ENCODE peak calls at places on chromosome 17, in nine cellular contexts. B is GM19239; F is germinal center; G is NCI-H2171; T is GM04503; I is left ventricle myocardium inferior; E is HCEC 1CT; K is sigmoid colon; Q is stimulated activated CD4-positive, alpha-beta T cell treated with anti-CD3 and anti-CD28 coated beads, Interleukin-1b, Interleukin-23, amount 100 ng/mL, for 4 hours. A is an unnamed sample.
A peak's percentile ranks its signal among the peaks of the same experiment; 100 is the strongest.

GRCh38 chr17:48241770-48242497 is 134.4 kb downstream of the SNX11 start:
- DNase-seq in B (no peak), F (no peak), G (no peak), T (no peak), I (no peak), E (no peak), K (no peak), Q (no peak), A (no peak)

GRCh38 chr17:42246515-42246914 is 29.7 kb downstream of the STAT5B start:
- DNase-seq in B (no peak), F (no peak), G (no peak), T (no peak), I (no peak), E (no peak), K (peak; percentile 32), Q (no peak), A (no peak)

GRCh38 chr17:1491406-1492248 is 859 bp downstream of the MYO1C start:
- DNase-seq in B (peak; percentile 90), F (peak; percentile 83), G (peak; percentile 7), T (no peak), I (peak; percentile 79), E (peak; percentile 52), K (peak; percentile 85), Q (no peak), A (no peak)

GRCh38 chr17:50290074-50290702 is 15.9 kb downstream of the TMEM92 start:
- DNase-seq in B (no peak), F (no peak), G (no peak), T (peak; percentile 99), I (peak; percentile 61), E (peak; percentile 99), K (peak; percentile 94), Q (no peak), A (no peak)

GRCh38 chr17:11144358-11145233 is 96.4 kb upstream of the SHISA6 start:
- DNase-seq in B (no peak), F (no peak), G (no peak), T (no peak), I (no peak), E (peak; percentile 9), K (no peak), Q (no peak), A (no peak)

GRCh38 chr17:29004081-29004692 is 1.6 kb downstream of the SEZ6 start:
- DNase-seq in B (no peak), F (no peak), G (no peak), T (no peak), I (no peak), E (no peak), K (no peak), Q (no peak), A (no peak)

GRCh38 chr17:2218426-2218825 is 85.2 kb downstream of the SMG6 start:
- DNase-seq in B (no peak), F (peak; percentile 33), G (no peak), T (no peak), I (no peak), E (no peak), K (no peak), Q (no peak), A (no peak)

GRCh38 chr17:55654821-55655220 is 67.8 kb downstream of the TMEM100 start:
- DNase-seq in B (no peak), F (no peak), G (no peak), T (no peak), I (no peak), E (no peak), K (no peak), Q (no peak), A (no peak)

GRCh38 chr17:82152556-82153294 is 54.7 kb upstream of the FASN start:
- DNase-seq in B (no peak), F (no peak), G (no peak), T (no peak), I (no peak), E (no peak), K (no peak), Q (no peak), A (peak; percentile 28)

GRCh38 chr17:79945591-79946255 is 89.9 kb downstream of the TBC1D16 start:
- DNase-seq in B (no peak), F (no peak), G (no peak), T (no peak), I (peak; percentile 7), E (no peak), K (peak; percentile 57), Q (no peak), A (no peak)

GRCh38 chr17:61540870-61541269 is 50.1 kb downstream of the NACA2 start:
- DNase-seq in B (no peak), F (no peak), G (no peak), T (no peak), I (no peak), E (no peak), K (no peak), Q (no peak), A (no peak)

GRCh38 chr17:2949469-2950044 is 113.8 kb downstream of the OR1D5 start:
- DNase-seq in B (no peak), F (no peak), G (no peak), T (no peak), I (no peak), E (peak; percentile 33), K (no peak), Q (no peak), A (no peak)

GRCh38 chr17:21376835-21377690 is 906 bp downstream of the KCNJ12 start:
- DNase-seq in B (no peak), F (no peak), G (no peak), T (no peak), I (no peak), E (no peak), K (no peak), Q (no peak), A (no peak)

GRCh38 chr17:58331815-58332719 is 3.5 kb upstream of the TSPOAP1 start:
- DNase-seq in B (no peak), F (peak; percentile 81), G (no peak), T (no peak), I (peak; percentile 74), E (no peak), K (no peak), Q (peak; percentile 95), A (no peak)

GRCh38 chr17:81153340-81153803 is 11.9 kb upstream of the PVALEF start:
- DNase-seq in B (no peak), F (peak; percentile 58), G (no peak), T (no peak), I (no peak), E (no peak), K (no peak), Q (no peak), A (no peak)

GRCh38 chr17:29747660-29748059 is 124.9 kb upstream of the CORO6 start:
- DNase-seq in B (no peak), F (no peak), G (peak; percentile 47), T (no peak), I (no peak), E (no peak), K (no peak), Q (no peak), A (no peak)

GRCh38 chr17:57092779-57093178 is 7.7 kb downstream of the AKAP1 start:
- DNase-seq in B (no peak), F (no peak), G (no peak), T (no peak), I (no peak), E (no peak), K (peak; percentile 91), Q (no peak), A (no peak)

GRCh38 chr17:3636908-3637373 is 381 bp downstream of the CTNS start:
- DNase-seq in B (no peak), F (no peak), G (no peak), T (no peak), I (no peak), E (no peak), K (no peak), Q (no peak), A (no peak)

GRCh38 chr17:80455328-80455710 is 21.1 kb downstream of the NPTX1 start:
- DNase-seq in B (peak; percentile 68), F (peak; percentile 66), G (no peak), T (no peak), I (no peak), E (peak; percentile 43), K (no peak), Q (peak; percentile 39), A (no peak)

GRCh38 chr17:1907818-1908698 is 78.3 kb downstream of the RPA1 start:
- DNase-seq in B (no peak), F (peak; percentile 35), G (no peak), T (no peak), I (no peak), E (peak; percentile 13), K (no peak), Q (no peak), A (no peak)

GRCh38 chr17:81493198-81494038 is 19.2 kb downstream of the ACTG1 start:
- DNase-seq in B (no peak), F (no peak), G (no peak), T (no peak), I (no peak), E (no peak), K (no peak), Q (no peak), A (no peak)

GRCh38 chr17:28648698-28649097 is 3.7 kb upstream of the BLTP2 start:
- DNase-seq in B (no peak), F (no peak), G (no peak), T (no peak), I (peak; percentile 40), E (no peak), K (no peak), Q (no peak), A (no peak)

GRCh38 chr17:74429604-74430384 is 2.1 kb upstream of the GPRC5C start:
- DNase-seq in B (no peak), F (no peak), G (no peak), T (no peak), I (no peak), E (no peak), K (no peak), Q (no peak), A (no peak)

GRCh38 chr17:69834494-69834893 is 240.5 kb upstream of the KCNJ16 start:
- DNase-seq in B (no peak), F (no peak), G (no peak), T (no peak), I (no peak), E (no peak), K (no peak), Q (no peak), A (no peak)

A was measured in cerebellar nuclear complex.